ENCODE peak calls at places on chromosome 9, in seven cellular contexts. One of them, this sample, is unnamed. For H3K36me3, the result is how much of the 10 kb centered on the place peaks cover.

GRCh38 chr9:121725008-121725795 is 73.8 kb downstream of the DAB2IP start:
- DNase-seq in PC-9: no peak
- DNase-seq in Peyer's patch: peak
- DNase-seq in WERI-Rb-1: no peak
- DNase-seq in psoas muscle: peak
- DNase-seq in GM23248: peak
- DNase-seq in pancreas: peak
- DNase-seq in this sample: peak

GRCh38 chr9:32627394-32627954 is 8.0 kb downstream of the TAF1L start:
- DNase-seq in PC-9: peak
- DNase-seq in Peyer's patch: no peak
- DNase-seq in WERI-Rb-1: no peak
- DNase-seq in psoas muscle: no peak
- DNase-seq in GM23248: no peak
- DNase-seq in pancreas: no peak
- DNase-seq in this sample: no peak

GRCh38 chr9:127290666-127291065 is 26.1 kb downstream of the GARNL3 start:
- DNase-seq in PC-9: no peak
- DNase-seq in Peyer's patch: no peak
- DNase-seq in WERI-Rb-1: no peak
- DNase-seq in psoas muscle: no peak
- DNase-seq in GM23248: no peak
- DNase-seq in pancreas: no peak
- DNase-seq in this sample: no peak

GRCh38 chr9:120610975-120611689 is 31.2 kb upstream of the CDK5RAP2 start:
- DNase-seq in PC-9: no peak
- DNase-seq in Peyer's patch: no peak
- DNase-seq in WERI-Rb-1: no peak
- DNase-seq in psoas muscle: no peak
- DNase-seq in GM23248: peak
- DNase-seq in pancreas: no peak
- DNase-seq in this sample: no peak

GRCh38 chr9:34089311-34089710 is 37.2 kb downstream of the DCAF12 start:
- DNase-seq in PC-9: no peak
- DNase-seq in Peyer's patch: no peak
- DNase-seq in WERI-Rb-1: no peak
- DNase-seq in psoas muscle: no peak
- DNase-seq in GM23248: no peak
- DNase-seq in pancreas: no peak
- DNase-seq in this sample: no peak

GRCh38 chr9:120710110-120710981 is 3.9 kb downstream of the MEGF9 start:
- DNase-seq in PC-9: peak
- DNase-seq in Peyer's patch: peak
- DNase-seq in WERI-Rb-1: no peak
- DNase-seq in psoas muscle: no peak
- DNase-seq in GM23248: peak
- DNase-seq in pancreas: peak
- DNase-seq in this sample: peak

GRCh38 chr9:36936498-36936831 is 97.6 kb downstream of the PAX5 start:
- DNase-seq in PC-9: peak
- DNase-seq in Peyer's patch: no peak
- DNase-seq in WERI-Rb-1: no peak
- DNase-seq in psoas muscle: no peak
- DNase-seq in GM23248: no peak
- DNase-seq in pancreas: no peak
- DNase-seq in this sample: no peak

GRCh38 chr9:83281306-83282255 is 218.6 kb upstream of the RASEF start:
- DNase-seq in PC-9: peak
- DNase-seq in Peyer's patch: no peak
- DNase-seq in WERI-Rb-1: no peak
- DNase-seq in psoas muscle: peak
- DNase-seq in GM23248: peak
- DNase-seq in pancreas: peak
- DNase-seq in this sample: peak

GRCh38 chr9:127751269-127752054 is 16.4 kb upstream of the TOR2A start:
- DNase-seq in PC-9: no peak
- DNase-seq in Peyer's patch: no peak
- DNase-seq in WERI-Rb-1: no peak
- DNase-seq in psoas muscle: no peak
- DNase-seq in GM23248: peak
- DNase-seq in pancreas: no peak
- DNase-seq in this sample: peak

GRCh38 chr9:13841801-13842462 is 472.0 kb downstream of the NFIB start:
- DNase-seq in PC-9: peak
- DNase-seq in Peyer's patch: no peak
- DNase-seq in WERI-Rb-1: no peak
- DNase-seq in psoas muscle: no peak
- DNase-seq in GM23248: no peak
- DNase-seq in pancreas: no peak
- DNase-seq in this sample: no peak

GRCh38 chr9:117156771-117157535 is 257.9 kb downstream of the ASTN2 start:
- DNase-seq in PC-9: no peak
- DNase-seq in Peyer's patch: no peak
- DNase-seq in WERI-Rb-1: no peak
- DNase-seq in psoas muscle: no peak
- DNase-seq in GM23248: no peak
- DNase-seq in pancreas: no peak
- DNase-seq in this sample: no peak

GRCh38 chr9:17578577-17578910 is 322 bp upstream of the SH3GL2 start:
- DNase-seq in PC-9: no peak
- DNase-seq in Peyer's patch: no peak
- DNase-seq in WERI-Rb-1: no peak
- DNase-seq in psoas muscle: no peak
- DNase-seq in GM23248: no peak
- DNase-seq in pancreas: no peak
- DNase-seq in this sample: no peak

DNA sequence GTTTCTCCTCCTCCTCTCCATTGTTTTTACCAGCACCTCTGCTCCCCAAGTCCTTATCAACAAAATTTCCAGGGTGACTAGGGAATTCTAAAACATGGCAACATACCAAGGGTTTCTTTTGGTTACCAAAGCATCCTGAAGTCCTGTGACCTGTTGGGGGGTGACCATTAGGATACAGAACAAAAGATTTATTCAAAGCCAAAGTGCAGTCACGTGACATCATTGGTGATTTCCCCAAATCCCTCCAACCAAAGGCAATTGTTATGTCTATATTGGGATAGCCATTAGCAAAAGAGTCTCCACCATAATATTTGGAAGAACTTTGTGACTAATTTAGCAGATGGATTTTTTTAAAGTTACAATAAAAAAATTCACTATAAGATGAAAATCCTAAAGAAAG is 168.4 kb downstream of the TRPM6 start:
- DNase-seq in PC-9: no peak
- DNase-seq in Peyer's patch: no peak
- DNase-seq in WERI-Rb-1: no peak
- DNase-seq in psoas muscle: no peak
- DNase-seq in GM23248: no peak
- DNase-seq in pancreas: no peak
- DNase-seq in this sample: no peak
- H3K4me3 ChIP-seq in PC-9: no peak
- H3K4me3 ChIP-seq in Peyer's patch: no peak
- H3K4me3 ChIP-seq in WERI-Rb-1: no peak
- H3K4me3 ChIP-seq in psoas muscle: no peak
- H3K4me3 ChIP-seq in GM23248: no peak
- H3K4me3 ChIP-seq in pancreas: no peak
- H3K4me3 ChIP-seq in this sample: no peak

GRCh38 chr9:110578575-110578895 is 1.0 kb downstream of the SVEP1 start:
- DNase-seq in PC-9: no peak
- DNase-seq in Peyer's patch: no peak
- DNase-seq in WERI-Rb-1: no peak
- DNase-seq in psoas muscle: no peak
- DNase-seq in GM23248: no peak
- DNase-seq in pancreas: no peak
- DNase-seq in this sample: no peak

GRCh38 chr9:110575169-110575568 is 4.4 kb downstream of the SVEP1 start:
- DNase-seq in PC-9: no peak
- DNase-seq in Peyer's patch: no peak
- DNase-seq in WERI-Rb-1: no peak
- DNase-seq in psoas muscle: peak
- DNase-seq in GM23248: no peak
- DNase-seq in pancreas: no peak
- DNase-seq in this sample: no peak

GRCh38 chr9:110575952-110576351 is 3.6 kb downstream of the SVEP1 start:
- DNase-seq in PC-9: peak
- DNase-seq in Peyer's patch: no peak
- DNase-seq in WERI-Rb-1: no peak
- DNase-seq in psoas muscle: no peak
- DNase-seq in GM23248: no peak
- DNase-seq in pancreas: no peak
- DNase-seq in this sample: peak

GRCh38 chr9:110571801-110572490 is 7.6 kb downstream of the SVEP1 start:
- DNase-seq in PC-9: no peak
- DNase-seq in Peyer's patch: no peak
- DNase-seq in WERI-Rb-1: no peak
- DNase-seq in psoas muscle: no peak
- DNase-seq in GM23248: peak
- DNase-seq in pancreas: no peak
- DNase-seq in this sample: no peak

GRCh38 chr9:110573305-110573704 is 6.2 kb downstream of the SVEP1 start:
- DNase-seq in PC-9: no peak
- DNase-seq in Peyer's patch: no peak
- DNase-seq in WERI-Rb-1: no peak
- DNase-seq in psoas muscle: no peak
- DNase-seq in GM23248: no peak
- DNase-seq in pancreas: no peak
- DNase-seq in this sample: no peak
- H3K36me3 ChIP-seq in PC-9: under half
- H3K36me3 ChIP-seq in Peyer's patch: under half
- H3K36me3 ChIP-seq in WERI-Rb-1: under half
- H3K36me3 ChIP-seq in psoas muscle: under half
- H3K36me3 ChIP-seq in GM23248: under half
- H3K36me3 ChIP-seq in pancreas: under half
- H3K36me3 ChIP-seq in this sample: under half

GRCh38 chr9:114709636-114710035 is 27.6 kb upstream of the TEX48 start:
- DNase-seq in PC-9: no peak
- DNase-seq in Peyer's patch: no peak
- DNase-seq in WERI-Rb-1: no peak
- DNase-seq in psoas muscle: no peak
- DNase-seq in GM23248: no peak
- DNase-seq in pancreas: no peak
- DNase-seq in this sample: no peak
- H3K4me3 ChIP-seq in PC-9: no peak
- H3K4me3 ChIP-seq in Peyer's patch: no peak
- H3K4me3 ChIP-seq in WERI-Rb-1: no peak
- H3K4me3 ChIP-seq in psoas muscle: no peak
- H3K4me3 ChIP-seq in GM23248: no peak
- H3K4me3 ChIP-seq in pancreas: no peak
- H3K4me3 ChIP-seq in this sample: no peak

DNA sequence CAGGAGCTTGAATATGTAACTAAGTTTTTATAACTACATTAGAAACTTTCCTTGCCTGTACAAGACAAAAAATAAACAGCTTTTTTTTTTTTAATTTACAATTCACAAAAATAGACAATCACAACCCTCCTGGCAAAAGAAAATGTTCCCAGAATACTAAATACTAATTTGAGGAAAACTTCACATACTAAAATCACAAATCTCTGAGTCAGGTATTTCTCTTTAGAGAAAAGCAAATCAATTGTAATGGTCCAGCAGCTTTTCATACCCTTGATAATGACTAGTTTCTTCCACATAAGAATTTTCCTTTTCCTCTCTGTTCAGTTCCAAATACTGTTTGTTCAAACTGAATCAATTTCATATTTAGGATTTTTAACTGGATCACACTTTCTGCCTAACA is 68.5 kb downstream of the MLLT3 start:
- DNase-seq in PC-9: no peak
- DNase-seq in Peyer's patch: no peak
- DNase-seq in WERI-Rb-1: no peak
- DNase-seq in psoas muscle: no peak
- DNase-seq in GM23248: no peak
- DNase-seq in pancreas: no peak
- DNase-seq in this sample: no peak
- H3K36me3 ChIP-seq in PC-9: under half
- H3K36me3 ChIP-seq in Peyer's patch: under half
- H3K36me3 ChIP-seq in WERI-Rb-1: under half
- H3K36me3 ChIP-seq in psoas muscle: under half
- H3K36me3 ChIP-seq in GM23248: under half
- H3K36me3 ChIP-seq in pancreas: under half
- H3K36me3 ChIP-seq in this sample: under half